ENCODE peak calls at places on chromosome 9, in five cellular contexts. F, I, E, M and A are unnamed samples.

GRCh38 chr9:69079186-69079585 is 43.6 kb downstream of the FXN start:
- DNase-seq in F (no peak), I (no peak), E (no peak), M (no peak), A (no peak)

GRCh38 chr9:18689166-18689565 is 215.2 kb downstream of the ADAMTSL1 start:
- DNase-seq in F (no peak), I (no peak), E (no peak), M (no peak), A (no peak)

GRCh38 chr9:130453487-130453886 is 8.7 kb downstream of the ASS1 start:
- DNase-seq in F (peak; percentile 18), I (no peak), E (no peak), M (peak; percentile 80), A (peak; percentile 93)

GRCh38 chr9:130491830-130492465 is 47.2 kb downstream of the ASS1 start:
- DNase-seq in F (no peak), I (no peak), E (no peak), M (no peak), A (no peak)

GRCh38 chr9:125540497-125540896 is 166.5 kb downstream of the MAPKAP1 start:
- DNase-seq in F (no peak), I (no peak), E (no peak), M (peak; percentile 49), A (peak; percentile 44)

GRCh38 chr9:1100945-1101344 is 50.8 kb downstream of the DMRT2 start:
- DNase-seq in F (peak; percentile 30), I (peak; percentile 84), E (no peak), M (no peak), A (peak; percentile 50)

GRCh38 chr9:5799314-5799713 is 33.6 kb downstream of the ERMP1 start:
- DNase-seq in F (peak; percentile 27), I (peak; percentile 51), E (no peak), M (peak; percentile 7), A (peak; percentile 29)

GRCh38 chr9:94866770-94867169 is 140.3 kb downstream of the AOPEP start:
- DNase-seq in F (no peak), I (no peak), E (no peak), M (no peak), A (no peak)

GRCh38 chr9:83538172-83538889 is at the start of gene FRMD3:
- DNase-seq in F (peak; percentile 38), I (peak; percentile 87), E (no peak), M (peak; percentile 88), A (peak; percentile 94)

GRCh38 chr9:93665128-93665565 is 88.8 kb downstream of the PHF2 start:
- DNase-seq in F (no peak), I (no peak), E (no peak), M (no peak), A (no peak)

GRCh38 chr9:125409637-125410521 is 148.3 kb downstream of the GAPVD1 start:
- DNase-seq in F (peak; percentile 40), I (peak; percentile 74), E (peak; percentile 9), M (peak; percentile 72), A (no peak)

GRCh38 chr9:1050125-1050895 is at the start of gene DMRT2:
- DNase-seq in F (peak; percentile 12), I (peak; percentile 98), E (no peak), M (no peak), A (peak; percentile 91)

GRCh38 chr9:69153707-69154521 is 20.2 kb upstream of the TJP2 start:
- DNase-seq in F (no peak), I (no peak), E (no peak), M (no peak), A (peak; percentile 70)

GRCh38 chr9:89153618-89154017 is 25.0 kb downstream of the SHC3 start:
- DNase-seq in F (peak; percentile 89), I (no peak), E (no peak), M (peak; percentile 43), A (no peak)

GRCh38 chr9:85064811-85065371 is 395.4 kb downstream of the NTRK2 start:
- DNase-seq in F (no peak), I (no peak), E (no peak), M (no peak), A (no peak)

GRCh38 chr9:130997925-130998595 is 10.9 kb upstream of the LAMC3 start:
- DNase-seq in F (peak; percentile 54), I (peak; percentile 95), E (no peak), M (peak; percentile 84), A (peak; percentile 34)

GRCh38 chr9:34430843-34431437 is 27.4 kb downstream of the FAM219A start:
- DNase-seq in F (peak; percentile 61), I (peak; percentile 88), E (no peak), M (peak; percentile 75), A (peak; percentile 83)

GRCh38 chr9:36532353-36532752 is 40.3 kb upstream of the MELK start:
- DNase-seq in F (no peak), I (no peak), E (no peak), M (no peak), A (no peak)

GRCh38 chr9:16519001-16519400 is 351.5 kb downstream of the BNC2 start:
- DNase-seq in F (no peak), I (peak; percentile 79), E (no peak), M (no peak), A (no peak)

GRCh38 chr9:129145316-129145715 is 32.7 kb downstream of the IER5L start:
- DNase-seq in F (no peak), I (no peak), E (no peak), M (no peak), A (peak; percentile 56)

GRCh38 chr9:16341176-16341575 is 529.3 kb downstream of the BNC2 start:
- DNase-seq in F (no peak), I (no peak), E (no peak), M (no peak), A (no peak)

GRCh38 chr9:123268950-123269302 is 540 bp upstream of the STRBP start:
- DNase-seq in F (no peak), I (no peak), E (no peak), M (no peak), A (no peak)

GRCh38 chr9:37801959-37802711 is 1.5 kb downstream of the DCAF10 start:
- DNase-seq in F (no peak), I (no peak), E (no peak), M (no peak), A (no peak)

GRCh38 chr9:16030513-16031185 is 477.8 kb downstream of the CCDC171 start:
- DNase-seq in F (peak; percentile 98), I (no peak), E (no peak), M (peak; percentile 79), A (no peak)

GRCh38 chr9:121055642-121056143 is 5.6 kb upstream of the C5 start:
- DNase-seq in F (no peak), I (peak; percentile 87), E (no peak), M (no peak), A (no peak)

GRCh38 chr9:14098102-14098501 is 215.8 kb downstream of the NFIB start:
- DNase-seq in F (peak; percentile 22), I (no peak), E (no peak), M (no peak), A (no peak)

GRCh38 chr9:128568470-128569083 is 16.2 kb downstream of the SPTAN1 start:
- DNase-seq in F (no peak), I (no peak), E (no peak), M (no peak), A (no peak)

GRCh38 chr9:26949604-26950003 is 2.6 kb upstream of the PLAA start:
- DNase-seq in F (no peak), I (no peak), E (no peak), M (no peak), A (no peak)

GRCh38 chr9:127418037-127418471 is 6.1 kb upstream of the ZNF79 start:
- DNase-seq in F (no peak), I (peak; percentile 92), E (peak; percentile 13), M (peak; percentile 34), A (no peak)

GRCh38 chr9:137160716-137161557 is 8.9 kb downstream of the LRRC26 start:
- DNase-seq in F (no peak), I (peak; percentile 84), E (no peak), M (no peak), A (no peak)
- H3K27me3 ChIP-seq in F (peaks cover 57% of the 10 kb centered on the region), I (peaks cover 83% of the 10 kb centered on the region), E (peaks cover 25% of the 10 kb centered on the region), M (no peaks in the 10 kb centered on the region), A (peaks cover 52% of the 10 kb centered on the region)

DNA sequence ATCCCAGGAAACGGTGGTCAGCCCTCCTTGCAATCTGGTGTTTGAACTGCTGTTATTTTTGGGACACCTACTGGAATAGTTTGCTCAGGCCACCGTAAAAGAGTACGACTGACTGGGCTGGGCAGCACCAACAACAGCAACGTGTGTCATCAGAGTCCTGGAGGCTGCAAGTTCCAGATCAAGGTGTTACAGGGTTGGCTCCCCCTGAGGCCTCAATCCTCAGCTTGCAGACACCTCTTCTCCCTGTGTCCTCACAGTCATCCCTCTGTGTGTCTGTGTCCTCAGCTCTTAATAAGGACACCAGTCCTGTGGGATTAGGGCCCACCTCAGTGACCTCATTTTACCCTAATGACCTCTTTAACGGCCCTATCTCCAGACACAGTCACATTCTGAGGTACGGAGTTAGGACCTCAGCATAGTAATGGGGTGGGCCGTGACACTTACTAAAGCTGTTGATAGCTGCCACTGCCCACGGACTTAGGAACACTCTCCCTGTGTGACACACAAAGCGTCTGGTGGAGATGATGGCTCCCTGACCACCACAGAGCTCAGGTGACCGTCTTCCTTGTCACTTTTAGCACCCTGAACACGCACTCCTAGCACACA is 16.8 kb downstream of the GLT6D1 start:
- DNase-seq in F (no peak), I (no peak), E (no peak), M (no peak), A (peak; percentile 41)
- H3K27me3 ChIP-seq in F (no peaks in the 10 kb centered on the region), I (no peaks in the 10 kb centered on the region), E (no peaks in the 10 kb centered on the region), M (peaks cover 93% of the 10 kb centered on the region), A (no peaks in the 10 kb centered on the region)

DNA sequence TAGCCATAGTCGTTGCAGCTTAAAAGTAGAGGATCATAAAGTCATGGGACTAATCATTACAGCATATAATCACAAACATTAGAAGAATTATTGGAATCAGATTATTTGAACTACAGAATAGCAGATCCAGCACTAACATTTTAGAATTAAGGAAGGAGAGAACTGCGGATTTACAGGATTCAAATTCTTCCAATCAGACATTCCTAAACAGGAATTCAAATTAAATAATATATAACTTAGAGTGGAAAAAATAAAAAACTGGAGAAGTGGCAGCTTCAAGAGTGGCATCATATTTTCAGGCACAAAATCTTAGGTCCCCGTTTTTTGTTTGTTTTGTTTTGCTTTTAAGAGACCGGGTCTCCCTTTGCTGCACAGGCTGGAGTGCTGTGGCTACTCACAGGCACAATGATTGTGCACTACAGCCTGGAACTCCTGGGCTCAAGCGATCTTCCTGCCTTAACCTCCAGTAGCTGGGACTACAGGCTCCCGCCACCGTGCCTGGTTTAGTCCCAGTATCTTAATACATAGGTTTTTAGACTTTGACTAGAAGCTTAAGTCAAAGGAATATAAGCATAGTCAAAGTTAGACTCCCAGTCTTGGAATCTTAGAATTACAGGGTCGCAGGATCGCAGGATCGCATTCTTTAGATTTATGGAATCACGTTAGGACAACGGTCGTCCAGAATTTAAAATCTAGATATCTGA is 2.1 kb upstream of the FOXE1 start:
- DNase-seq in F (no peak), I (no peak), E (no peak), M (no peak), A (peak; percentile 41)
- H3K27me3 ChIP-seq in F (peaks cover 96% of the 10 kb centered on the region), I (peaks cover 100% of the 10 kb centered on the region), E (peaks cover 63% of the 10 kb centered on the region), M (no peaks in the 10 kb centered on the region), A (no peaks in the 10 kb centered on the region)

DNA sequence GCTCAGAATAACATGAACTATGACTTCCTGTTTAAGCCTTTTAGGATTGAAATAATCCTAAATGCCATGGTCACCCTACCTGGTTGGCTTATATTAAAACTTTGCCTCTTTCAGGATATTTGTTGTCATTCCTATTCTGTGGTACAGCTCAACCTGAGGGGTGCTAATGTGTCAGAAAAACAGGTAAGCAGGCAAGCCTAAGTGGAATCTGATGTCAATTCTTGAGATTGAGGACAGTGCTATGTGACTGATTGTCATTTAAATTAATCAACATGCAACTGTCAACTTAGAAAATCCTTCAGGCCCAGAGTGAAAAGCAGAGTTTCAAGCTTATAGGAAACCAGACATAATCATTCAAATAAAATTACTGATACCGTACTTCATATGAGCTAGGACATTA is 2.6 kb upstream of the RORB start:
- DNase-seq in F (no peak), I (peak; percentile 42), E (no peak), M (no peak), A (no peak)
- H3K27me3 ChIP-seq in F (peaks cover 25% of the 10 kb centered on the region), I (peaks cover 23% of the 10 kb centered on the region), E (peaks cover 14% of the 10 kb centered on the region), M (peaks cover 6% of the 10 kb centered on the region), A (no peaks in the 10 kb centered on the region)

GRCh38 chr9:109488791-109489492 is 9.2 kb downstream of the PTPN3 start:
- DNase-seq in F (no peak), I (no peak), E (no peak), M (no peak), A (no peak)
- H3K27me3 ChIP-seq in F (no peaks in the 10 kb centered on the region), I (no peaks in the 10 kb centered on the region), E (no peaks in the 10 kb centered on the region), M (no peaks in the 10 kb centered on the region), A (no peaks in the 10 kb centered on the region)